ENCODE peak calls at places on chromosomes 6 and 20, in five cellular contexts. R is A673; O is tibial nerve; F is CD8-positive, alpha-beta T cell; V is MM.1S. K is an unnamed sample.
A peak's percentile ranks its signal among the peaks of the same experiment; 100 is the strongest.

GRCh38 chr6:8131265-8131897 is 29.0 kb upstream of the EEF1E1 start:
- DNase-seq in O (peak; percentile 42), V (peak; percentile 63), F (peak; percentile 29), R (peak; percentile 89), K (no peak)

GRCh38 chr6:6277418-6277817 is 43.0 kb downstream of the F13A1 start:
- DNase-seq in F (no peak), R (peak; percentile 9), O (no peak), V (no peak), K (no peak)

GRCh38 chr6:28522594-28523557 is 2.8 kb upstream of the GPX5 start:
- DNase-seq in F (peak; percentile 56), V (no peak), R (no peak), O (no peak), K (no peak)

GRCh38 chr6:156107514-156108150 is 652.0 kb upstream of the NOX3 start:
- DNase-seq in V (no peak), R (no peak), O (no peak), F (no peak), K (no peak)

GRCh38 chr6:167795874-167796667 is 30.6 kb upstream of the AFDN start:
- DNase-seq in F (no peak), R (no peak), O (no peak), V (no peak), K (no peak)

GRCh38 chr6:142856857-142857608 is 87.9 kb downstream of the HIVEP2 start:
- DNase-seq in F (peak; percentile 27), O (no peak), V (peak; percentile 68), R (no peak), K (peak; percentile 75)

GRCh38 chr20:50320910-50321796 is 130.5 kb downstream of the CEBPB start:
- DNase-seq in R (no peak), F (no peak), O (peak; percentile 82), V (no peak), K (no peak)

GRCh38 chr6:142332393-142333080 is 30.7 kb downstream of the ADGRG6 start:
- DNase-seq in R (no peak), V (no peak), O (no peak), F (no peak), K (no peak)

GRCh38 chr6:159108438-159108985 is 60.7 kb upstream of the FNDC1 start:
- DNase-seq in F (no peak), O (no peak), R (no peak), V (no peak), K (no peak)

GRCh38 chr6:18179770-18180393 is 24.7 kb downstream of the KDM1B start:
- DNase-seq in F (no peak), O (peak; percentile 25), R (no peak), V (no peak), K (no peak)

GRCh38 chr6:47042238-47042843 is at the start of gene ADGRF1:
- DNase-seq in F (no peak), R (no peak), O (no peak), V (no peak), K (no peak)

GRCh38 chr20:51639206-51639832 is 96.8 kb upstream of the NFATC2 start:
- DNase-seq in F (peak; percentile 50), O (peak; percentile 91), R (peak; percentile 83), V (peak; percentile 21), K (peak; percentile 42)

GRCh38 chr6:156068870-156069269 is 613.2 kb upstream of the NOX3 start:
- DNase-seq in O (no peak), F (no peak), V (no peak), R (peak; percentile 17), K (no peak)

GRCh38 chr6:7758456-7758855 is 32.6 kb downstream of the BMP6 start:
- DNase-seq in R (no peak), F (no peak), V (no peak), O (no peak), K (no peak)

GRCh38 chr6:35833534-35833933 is 28.4 kb downstream of the LHFPL5 start:
- DNase-seq in V (no peak), F (no peak), R (no peak), O (no peak), K (no peak)

GRCh38 chr6:21905531-21905930 is 312.0 kb downstream of the SOX4 start:
- DNase-seq in O (no peak), F (no peak), R (no peak), V (no peak), K (no peak)

GRCh38 chr20:598133-598881 is 11.8 kb downstream of the TCF15 start:
- DNase-seq in O (no peak), V (no peak), R (no peak), F (no peak), K (no peak)

GRCh38 chr6:127971945-127972391 is 71.1 kb upstream of the THEMIS start:
- DNase-seq in V (no peak), O (no peak), R (no peak), F (peak; percentile 50), K (peak; percentile 84)

GRCh38 chr6:136410201-136411027 is 120.8 kb upstream of the BCLAF1 start:
- DNase-seq in V (peak; percentile 36), R (no peak), O (no peak), F (no peak), K (no peak)

GRCh38 chr20:48098866-48099265 is 313.6 kb upstream of the SULF2 start:
- DNase-seq in F (no peak), V (no peak), R (no peak), O (no peak), K (no peak)

DNA sequence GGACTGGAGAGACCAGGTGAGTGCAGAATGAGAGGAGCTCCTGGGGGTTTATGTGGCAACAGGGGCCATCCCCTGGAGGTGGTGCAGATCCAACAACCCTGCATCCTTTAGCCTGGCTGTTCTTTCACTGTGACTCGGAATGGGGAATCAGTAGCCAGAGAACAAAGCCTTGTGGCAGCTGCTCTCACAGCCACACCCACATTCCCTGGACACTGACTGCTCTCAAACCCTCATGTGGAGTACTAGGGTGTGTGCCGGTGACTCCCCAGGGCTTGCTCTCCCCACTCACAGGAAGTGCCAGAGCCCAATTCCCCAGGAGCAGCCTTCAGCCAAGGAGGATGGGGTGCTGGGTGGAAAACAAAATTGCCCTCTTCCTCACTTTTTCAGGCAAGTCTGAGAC is 30.2 kb upstream of the GGTLC1 start:
- DNase-seq in F (no peak), O (no peak), R (no peak), V (no peak), K (no peak)
- H3K27ac ChIP-seq in F (no peak overlapping the region), O (no peak overlapping the region), R (no peak overlapping the region), V (no peak overlapping the region), K (no peak overlapping the region)

DNA sequence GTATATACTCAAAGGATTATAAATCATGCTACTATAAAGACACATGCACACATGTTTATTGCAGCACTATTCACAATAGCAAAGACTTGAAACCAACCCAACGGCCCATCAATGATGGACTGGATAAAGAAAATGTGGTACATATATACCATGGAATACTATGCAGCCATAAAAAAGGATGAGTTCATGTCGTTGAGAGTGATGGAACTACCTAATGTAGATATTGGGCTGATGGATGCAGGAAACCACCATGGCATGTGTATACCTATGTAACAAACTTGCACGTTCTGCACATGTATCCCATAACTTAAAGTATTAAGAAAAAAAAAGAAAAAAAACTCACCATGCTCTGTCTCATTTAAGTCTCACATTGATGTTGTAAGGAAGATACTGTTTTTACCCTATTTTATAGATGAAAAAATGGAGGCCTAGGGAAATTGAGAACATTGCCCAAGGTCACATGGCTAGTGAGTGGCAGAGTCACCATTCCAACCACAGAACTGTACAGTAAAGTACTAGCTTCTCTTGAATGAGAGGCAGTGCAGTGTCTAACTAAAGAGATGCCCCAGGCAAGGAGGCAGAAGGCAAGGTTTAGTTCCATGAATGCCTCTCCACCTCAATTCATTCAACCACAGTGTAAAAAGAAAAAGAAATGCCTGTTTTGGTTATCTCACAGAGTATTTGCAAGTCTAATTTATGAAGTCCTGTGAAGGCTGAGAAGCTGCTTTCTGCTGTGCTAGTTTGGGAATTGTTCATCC is 68.2 kb downstream of the FIG4 start:
- DNase-seq in R (no peak), O (no peak), V (no peak), F (no peak), K (no peak)
- H3K4me3 ChIP-seq in R (no peak overlapping the region), O (no peak overlapping the region), V (no peak overlapping the region), F (no peak overlapping the region), K (no peak overlapping the region)

GRCh38 chr6:138544521-138544920 is 45.2 kb upstream of the NHSL1 start:
- DNase-seq in R (no peak), V (no peak), O (no peak), F (no peak), K (no peak)

GRCh38 chr6:138543648-138544047 is 44.4 kb upstream of the NHSL1 start:
- DNase-seq in O (no peak), R (no peak), F (no peak), V (no peak), K (no peak)

GRCh38 chr6:138546733-138547185 is 47.5 kb upstream of the NHSL1 start:
- DNase-seq in F (no peak), O (no peak), R (peak; percentile 95), V (no peak), K (no peak)

GRCh38 chr6:138541793-138542481 is 42.6 kb upstream of the NHSL1 start:
- DNase-seq in R (peak; percentile 95), O (no peak), V (no peak), F (no peak), K (no peak)

DNA sequence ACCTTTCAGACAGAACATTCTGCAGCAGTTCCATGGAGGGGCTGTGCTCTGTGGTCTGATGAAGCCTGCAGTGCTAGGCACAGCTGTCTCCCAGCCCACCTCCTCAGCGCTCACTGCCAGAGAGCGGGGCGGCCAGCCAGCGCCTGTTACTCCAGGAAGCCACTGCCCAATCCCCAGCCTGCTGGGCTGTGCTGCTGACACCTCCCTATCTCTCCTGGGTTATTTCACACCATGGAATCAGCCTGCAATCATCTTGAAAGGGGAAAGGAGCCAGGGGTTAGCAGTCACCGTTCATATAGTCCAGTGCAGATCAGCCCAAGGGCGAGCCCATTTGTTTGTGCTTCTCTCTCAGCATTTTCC is 46.3 kb upstream of the NHSL1 start:
- DNase-seq in V (no peak), R (peak; percentile 79), F (no peak), O (peak; percentile 29), K (no peak)
- H3K27ac ChIP-seq in V (no peak overlapping the region), R (peak overlapping the region; percentile 44), F (no peak overlapping the region), O (peak overlapping the region; percentile 69), K (no peak overlapping the region)

GRCh38 chr20:58803533-58803932 is 47.2 kb downstream of the GNAS-AS1 start:
- DNase-seq in O (no peak), V (no peak), F (no peak), R (no peak), K (no peak)

GRCh38 chr20:58800134-58800650 is 50.5 kb downstream of the GNAS-AS1 start:
- DNase-seq in V (no peak), F (no peak), O (no peak), R (no peak), K (no peak)

GRCh38 chr20:58797371-58798050 is 53.2 kb downstream of the GNAS-AS1 start:
- DNase-seq in F (no peak), R (no peak), O (no peak), V (no peak), K (no peak)

DNA sequence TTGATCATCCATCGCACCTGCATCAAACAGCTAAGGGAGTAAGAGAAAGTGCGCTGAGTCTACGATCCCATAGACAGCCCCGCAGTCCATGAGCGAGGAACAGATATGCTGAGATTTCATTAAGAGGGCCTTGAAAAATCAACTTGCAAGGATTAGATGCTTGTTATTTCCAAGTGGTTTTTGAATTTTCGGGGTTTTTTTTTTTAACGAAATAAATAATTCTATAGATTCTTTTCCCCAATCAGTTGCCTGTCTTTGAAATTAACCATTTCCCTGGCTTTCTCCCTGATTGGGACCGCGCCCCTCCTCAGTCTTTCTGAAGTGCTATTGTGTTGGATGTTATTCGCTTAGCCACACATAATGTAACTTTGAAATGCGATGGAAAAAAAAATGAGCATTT is 48.6 kb downstream of the GNAS-AS1 start:
- DNase-seq in O (no peak), V (no peak), R (no peak), F (no peak), K (no peak)
- H3K4me3 ChIP-seq in O (no peak overlapping the region), V (no peak overlapping the region), R (no peak overlapping the region), F (no peak overlapping the region), K (no peak overlapping the region)

GRCh38 chr6:15620616-15621015 is 42.2 kb downstream of the DTNBP1 start:
- DNase-seq in V (no peak), R (peak; percentile 75), F (no peak), O (no peak), K (no peak)
- H3K27ac ChIP-seq in V (no peak overlapping the region), R (peak overlapping the region; percentile 38), F (no peak overlapping the region), O (peak overlapping the region; percentile 74), K (peak overlapping the region; percentile 12)

K was measured in CD8-positive, alpha-beta memory T cell.